ENCODE peak calls at places on chromosomes 16 and 17, in six cellular contexts. H is psoas muscle, X is transverse colon, W is body of pancreas, U is IMR-90, L is prostate gland. Y is an unnamed sample. For H3K4me1, the result is how much of the 10 kb centered on the place peaks cover.

GRCh38 chr16:65070831-65071230 is 51.0 kb downstream of the CDH11 start:
- DNase-seq in H (peak), X (peak), W (peak), U (peak), L (no peak), Y (peak)

GRCh38 chr17:82065193-82065637 is 389 bp downstream of the DUS1L start:
- DNase-seq in H (no peak), X (no peak), W (no peak), U (peak), L (no peak), Y (no peak)

GRCh38 chr17:46982577-46982976 is 3.5 kb upstream of the RPRML start:
- DNase-seq in H (no peak), X (no peak), W (no peak), U (no peak), L (no peak), Y (no peak)

GRCh38 chr16:74034862-74035261 is 261.8 kb upstream of the PSMD7 start:
- DNase-seq in H (no peak), X (peak), W (no peak), U (peak), L (no peak), Y (no peak)

GRCh38 chr16:5412721-5413120 is 315.1 kb upstream of the EEF2KMT start:
- DNase-seq in H (no peak), X (no peak), W (no peak), U (no peak), L (no peak), Y (no peak)

GRCh38 chr16:52398491-52398960 is 148.4 kb downstream of the TOX3 start:
- DNase-seq in H (no peak), X (no peak), W (no peak), U (no peak), L (no peak), Y (no peak)

GRCh38 chr16:47644166-47644565 is 183.0 kb downstream of the PHKB start:
- DNase-seq in H (no peak), X (no peak), W (peak), U (peak), L (no peak), Y (no peak)

GRCh38 chr17:27747462-27748359 is 52.6 kb downstream of the NOS2 start:
- DNase-seq in H (no peak), X (no peak), W (no peak), U (no peak), L (no peak), Y (no peak)

GRCh38 chr16:68272501-68273209 is 8.3 kb downstream of the SLC7A6 start:
- DNase-seq in H (no peak), X (peak), W (peak), U (no peak), L (peak), Y (no peak)

GRCh38 chr16:84825896-84826557 is 6.2 kb downstream of the CRISPLD2 start:
- DNase-seq in H (no peak), X (no peak), W (no peak), U (peak), L (no peak), Y (no peak)

GRCh38 chr16:67966549-67967182 is 1.8 kb downstream of the SLC12A4 start:
- DNase-seq in H (no peak), X (no peak), W (no peak), U (no peak), L (no peak), Y (no peak)

GRCh38 chr17:42969006-42969581 is 4.8 kb upstream of the AARSD1 start:
- DNase-seq in H (no peak), X (no peak), W (no peak), U (peak), L (no peak), Y (no peak)

GRCh38 chr16:270381-271255 is 5.1 kb downstream of the RGS11 start:
- DNase-seq in H (no peak), X (no peak), W (no peak), U (no peak), L (no peak), Y (no peak)

GRCh38 chr16:67283039-67283825 is 3.9 kb downstream of the PLEKHG4 start:
- DNase-seq in H (no peak), X (no peak), W (no peak), U (peak), L (no peak), Y (no peak)

GRCh38 chr17:27327871-27328270 is 34.0 kb downstream of the WSB1 start:
- DNase-seq in H (no peak), X (no peak), W (no peak), U (peak), L (no peak), Y (no peak)

GRCh38 chr17:80858301-80859003 is 133.2 kb upstream of the CHMP6 start:
- DNase-seq in H (no peak), X (no peak), W (no peak), U (peak), L (no peak), Y (no peak)

GRCh38 chr17:75645889-75646625 is 12.8 kb downstream of the SMIM5 start:
- DNase-seq in H (no peak), X (peak), W (peak), U (no peak), L (peak), Y (no peak)

GRCh38 chr16:30551781-30552180 is 6.4 kb downstream of the ZNF764 start:
- DNase-seq in H (no peak), X (no peak), W (no peak), U (no peak), L (no peak), Y (no peak)

GRCh38 chr17:65131946-65132345 is 5.2 kb upstream of the RGS9 start:
- DNase-seq in H (no peak), X (no peak), W (no peak), U (peak), L (no peak), Y (no peak)

GRCh38 chr16:74094514-74094913 is 202.1 kb upstream of the PSMD7 start:
- DNase-seq in H (no peak), X (no peak), W (no peak), U (no peak), L (no peak), Y (no peak)

GRCh38 chr16:67982011-67982696 is 1.9 kb upstream of the DPEP3 start:
- DNase-seq in H (no peak), X (no peak), W (no peak), U (no peak), L (no peak), Y (no peak)

GRCh38 chr17:31398381-31399275 is 7.2 kb downstream of the RAB11FIP4 start:
- DNase-seq in H (no peak), X (no peak), W (no peak), U (no peak), L (no peak), Y (peak)

GRCh38 chr17:39174907-39175694 is 9.1 kb upstream of the ARL5C start:
- DNase-seq in H (peak), X (peak), W (peak), U (peak), L (peak), Y (peak)

GRCh38 chr17:8726951-8727555 is 17.6 kb downstream of the CCDC42 start:
- DNase-seq in H (no peak), X (no peak), W (no peak), U (no peak), L (no peak), Y (no peak)

GRCh38 chr17:42287305-42288077 is 807 bp upstream of the STAT5A start:
- DNase-seq in H (peak), X (peak), W (no peak), U (no peak), L (no peak), Y (no peak)

GRCh38 chr16:8758022-8758421 is 39.4 kb downstream of the TMEM186 start:
- DNase-seq in H (no peak), X (no peak), W (no peak), U (no peak), L (no peak), Y (no peak)

GRCh38 chr17:79775635-79776034 is 2.3 kb upstream of the CBX2 start:
- DNase-seq in H (no peak), X (no peak), W (no peak), U (no peak), L (no peak), Y (no peak)

GRCh38 chr17:74408262-74408661 is 23.6 kb upstream of the GPRC5C start:
- DNase-seq in H (peak), X (no peak), W (peak), U (no peak), L (no peak), Y (no peak)

GRCh38 chr17:58324409-58325288 is 3.9 kb downstream of the TSPOAP1 start:
- DNase-seq in H (no peak), X (peak), W (peak), U (peak), L (peak), Y (no peak)

GRCh38 chr17:34620458-34620857 is 41.1 kb downstream of the TMEM132E start:
- DNase-seq in H (no peak), X (no peak), W (no peak), U (no peak), L (no peak), Y (no peak)

GRCh38 chr17:78879679-78880186 is 23.3 kb downstream of the CEP295NL start:
- DNase-seq in H (peak), X (peak), W (peak), U (peak), L (no peak), Y (peak)

GRCh38 chr17:68122587-68122986 is 87.1 kb downstream of the KPNA2 start:
- DNase-seq in H (no peak), X (no peak), W (no peak), U (no peak), L (no peak), Y (no peak)

GRCh38 chr16:1045363-1046270 is 26.9 kb upstream of the SSTR5 start:
- DNase-seq in H (no peak), X (no peak), W (no peak), U (no peak), L (no peak), Y (no peak)

GRCh38 chr16:10950393-10950792 is 6.0 kb downstream of the CLEC16A start:
- DNase-seq in H (no peak), X (no peak), W (no peak), U (no peak), L (no peak), Y (no peak)

GRCh38 chr17:48002208-48002919 is 31.5 kb downstream of the CDK5RAP3 start:
- DNase-seq in H (no peak), X (no peak), W (no peak), U (peak), L (no peak), Y (no peak)

GRCh38 chr16:57727610-57728009 is 8.0 kb upstream of the KATNB1 start:
- DNase-seq in H (no peak), X (no peak), W (no peak), U (no peak), L (no peak), Y (no peak)
- TF ChIP-seq CTCF in H (no peak), X (no peak), W (no peak), U (no peak), L (no peak), Y (no peak)

GRCh38 chr17:492015-492399 is 139.4 kb upstream of the RPH3AL start:
- DNase-seq in H (no peak), X (no peak), W (no peak), U (no peak), L (no peak), Y (no peak)
- H3K4me1 ChIP-seq in H (under half), X (under half), W (under half), U (under half), L (under half), Y (under half)

DNA sequence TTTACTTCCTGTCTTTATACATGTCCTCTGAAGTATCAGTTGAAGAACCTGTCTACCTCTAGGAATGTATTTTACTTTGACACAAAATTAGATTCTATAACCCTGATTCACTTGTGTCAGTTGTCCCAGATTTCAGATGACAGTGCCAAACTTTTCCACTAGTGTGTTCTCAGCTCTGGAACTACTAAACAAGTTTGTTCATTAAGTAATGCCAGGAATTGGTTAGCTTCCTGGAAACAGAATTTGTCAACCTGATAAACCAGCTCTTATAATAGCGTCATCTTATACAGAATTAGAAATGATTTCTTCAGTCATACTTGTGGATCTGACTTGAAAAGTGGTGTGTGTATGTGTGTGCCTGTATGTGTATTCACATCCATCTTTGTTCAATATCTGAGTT is 7.4 kb downstream of the MAP3K3 start:
- DNase-seq in H (no peak), X (no peak), W (no peak), U (no peak), L (no peak), Y (no peak)
- TF ChIP-seq CTCF in H (no peak), X (no peak), W (no peak), U (no peak), L (no peak), Y (no peak)

GRCh38 chr17:49213399-49213798 is 2.9 kb downstream of the ABI3 start:
- DNase-seq in H (no peak), X (no peak), W (no peak), U (no peak), L (no peak), Y (no peak)

GRCh38 chr17:49214665-49215360 is 4.3 kb downstream of the ABI3 start:
- DNase-seq in H (no peak), X (no peak), W (peak), U (no peak), L (no peak), Y (no peak)

GRCh38 chr17:49213803-49214202 is 3.3 kb downstream of the ABI3 start:
- DNase-seq in H (no peak), X (no peak), W (no peak), U (no peak), L (no peak), Y (no peak)

GRCh38 chr17:49209061-49209571 is 1.3 kb downstream of the GNGT2 start:
- DNase-seq in H (no peak), X (no peak), W (no peak), U (no peak), L (no peak), Y (no peak)

GRCh38 chr17:49210158-49211029 is at the start of the genes ABI3 and GNGT2:
- DNase-seq in H (peak), X (peak), W (peak), U (peak), L (no peak), Y (no peak)
- H3K4me1 ChIP-seq in H (under half), X (under half), W (under half), U (under half), L (under half), Y (under half)

DNA sequence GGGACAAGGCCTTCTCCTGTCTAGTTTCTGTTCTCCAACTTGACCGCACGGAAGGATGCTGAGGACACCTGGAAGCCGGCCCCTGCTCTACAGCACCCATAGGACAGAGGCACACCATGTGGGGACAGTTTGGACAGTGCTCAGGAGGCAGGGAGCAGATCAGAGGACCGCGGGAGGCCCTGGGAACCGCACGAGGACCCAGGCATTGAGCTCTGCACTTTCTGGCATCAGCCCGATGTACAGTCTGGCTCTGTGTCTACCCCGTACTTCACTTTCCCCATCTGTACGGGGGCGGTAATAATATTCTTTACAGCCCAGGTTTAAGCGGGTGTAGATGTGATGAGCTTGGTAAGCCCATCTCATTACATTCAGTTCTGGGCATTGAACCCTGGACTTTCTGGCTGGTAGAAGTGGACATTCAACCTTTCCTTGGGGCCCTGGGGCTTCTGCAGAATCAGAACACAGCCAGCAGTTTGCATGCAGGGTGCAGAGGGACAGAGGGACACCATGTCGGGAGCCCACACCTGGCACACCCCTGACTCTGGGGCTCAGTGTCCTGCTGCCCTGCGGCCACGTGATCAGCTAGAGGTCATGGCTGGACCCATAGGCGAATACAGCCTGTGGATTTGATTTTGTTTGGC is 258.7 kb downstream of the SEC14L1 start:
- DNase-seq in H (no peak), X (no peak), W (no peak), U (no peak), L (no peak), Y (no peak)
- TF ChIP-seq CTCF in H (no peak), X (no peak), W (no peak), U (no peak), L (no peak), Y (no peak)

Y was measured in ascending aorta.